ENCODE peak calls at places on chromosomes 12 and 14, in four cellular contexts. K is SK-N-SH, R is HFF-Myc, S is pancreas. E is an unnamed sample.

GRCh38 chr12:26867084-26867483 is 34.1 kb upstream of the ITPR2 start:
- DNase-seq in S (no peak), K (no peak), R (no peak), E (no peak)

GRCh38 chr14:89551955-89552354 is 134.9 kb upstream of the FOXN3 start:
- DNase-seq in S (no peak), R (no peak), K (no peak), E (no peak)

GRCh38 chr12:124443929-124444712 is 123.3 kb downstream of the NCOR2 start:
- DNase-seq in K (no peak), S (peak), R (no peak), E (no peak)

GRCh38 chr14:99562848-99563748 is 40.9 kb downstream of the CCDC85C start:
- DNase-seq in S (peak), R (no peak), K (peak), E (peak)

GRCh38 chr14:54864526-54864925 is 38.1 kb downstream of the GCH1 start:
- DNase-seq in K (no peak), R (no peak), S (no peak), E (no peak)

GRCh38 chr12:128818065-128819022 is 5.4 kb downstream of the SLC15A4 start:
- DNase-seq in S (no peak), K (no peak), R (no peak), E (peak)

GRCh38 chr12:12645485-12645884 is 33.8 kb downstream of the CREBL2 start:
- DNase-seq in R (peak), S (no peak), K (peak), E (no peak)

GRCh38 chr12:22313276-22313995 is 21.1 kb downstream of the ST8SIA1 start:
- DNase-seq in K (no peak), R (no peak), S (no peak), E (no peak)

GRCh38 chr12:25957898-25958253 is 606 bp upstream of the RASSF8 start:
- DNase-seq in R (peak), S (no peak), K (no peak), E (no peak)

GRCh38 chr12:20132818-20133217 is 235.5 kb upstream of the PDE3A start:
- DNase-seq in S (no peak), K (no peak), R (no peak), E (no peak)

GRCh38 chr14:61866932-61867920 is 105.0 kb downstream of the SNAPC1 start:
- DNase-seq in S (no peak), K (no peak), R (no peak), E (no peak)

GRCh38 chr12:98154850-98155249 is 360.5 kb upstream of the TMPO start:
- DNase-seq in K (peak), R (no peak), S (no peak), E (no peak)

GRCh38 chr12:111310076-111310870 is 58.6 kb downstream of the PHETA1 start:
- DNase-seq in S (no peak), K (no peak), R (no peak), E (no peak)

GRCh38 chr14:59190372-59190771 is 1.9 kb downstream of the DAAM1 start:
- DNase-seq in R (no peak), K (peak), S (no peak), E (no peak)

GRCh38 chr14:79602023-79602422 is 609.3 kb downstream of the DIO2 start:
- DNase-seq in K (no peak), S (no peak), R (no peak), E (no peak)

GRCh38 chr14:90850487-90850886 is 34.3 kb upstream of the TTC7B start:
- DNase-seq in R (no peak), S (no peak), K (no peak), E (peak)

GRCh38 chr12:68259318-68259940 is 6.0 kb upstream of the IL22 start:
- DNase-seq in S (no peak), R (no peak), K (no peak), E (peak)

GRCh38 chr12:114703060-114703493 is 19.1 kb upstream of the TBX3 start:
- DNase-seq in R (no peak), S (no peak), K (no peak), E (no peak)

GRCh38 chr12:120539303-120539702 is 5.1 kb downstream of the RNF10 start:
- DNase-seq in K (peak), R (no peak), S (no peak), E (no peak)

GRCh38 chr12:47078733-47079364 is 572 bp upstream of the PCED1B start:
- DNase-seq in S (peak), R (no peak), K (no peak), E (no peak)

GRCh38 chr12:130761537-130762318 is 45.6 kb upstream of the RIMBP2 start:
- DNase-seq in R (peak), K (peak), S (no peak), E (no peak)

GRCh38 chr12:18422849-18423248 is 161.5 kb downstream of the PIK3C2G start:
- DNase-seq in S (no peak), R (no peak), K (no peak), E (no peak)

GRCh38 chr12:92665496-92665895 is 37.3 kb upstream of the PLEKHG7 start:
- DNase-seq in R (no peak), K (no peak), S (no peak), E (no peak)

GRCh38 chr14:90510208-90510607 is 113.4 kb downstream of the CALM1 start:
- DNase-seq in R (no peak), S (peak), K (no peak), E (no peak)

GRCh38 chr12:102769323-102769916 is 147.6 kb downstream of the PAH start:
- DNase-seq in S (peak), K (peak), R (peak), E (no peak)

GRCh38 chr12:22990501-22990900 is 365.5 kb downstream of the ETNK1 start:
- DNase-seq in R (no peak), S (no peak), K (no peak), E (no peak)

GRCh38 chr12:94242871-94243270 is 94.5 kb downstream of the PLXNC1 start:
- DNase-seq in R (no peak), S (no peak), K (no peak), E (no peak)

GRCh38 chr12:617304-617915 is 45.8 kb downstream of the NINJ2 start:
- DNase-seq in S (no peak), K (no peak), R (no peak), E (no peak)

GRCh38 chr14:39474416-39474911 is 42.2 kb upstream of the FBXO33 start:
- DNase-seq in K (no peak), R (no peak), S (no peak), E (no peak)

GRCh38 chr12:3962661-3963483 is 89.7 kb upstream of the PARP11 start:
- DNase-seq in K (no peak), S (no peak), R (no peak), E (no peak)

GRCh38 chr14:55399912-55400311 is 11.7 kb downstream of the ATG14 start:
- DNase-seq in R (no peak), K (no peak), S (no peak), E (no peak)

GRCh38 chr12:77377622-77378021 is 312.3 kb upstream of the E2F7 start:
- DNase-seq in R (no peak), S (no peak), K (no peak), E (no peak)

DNA sequence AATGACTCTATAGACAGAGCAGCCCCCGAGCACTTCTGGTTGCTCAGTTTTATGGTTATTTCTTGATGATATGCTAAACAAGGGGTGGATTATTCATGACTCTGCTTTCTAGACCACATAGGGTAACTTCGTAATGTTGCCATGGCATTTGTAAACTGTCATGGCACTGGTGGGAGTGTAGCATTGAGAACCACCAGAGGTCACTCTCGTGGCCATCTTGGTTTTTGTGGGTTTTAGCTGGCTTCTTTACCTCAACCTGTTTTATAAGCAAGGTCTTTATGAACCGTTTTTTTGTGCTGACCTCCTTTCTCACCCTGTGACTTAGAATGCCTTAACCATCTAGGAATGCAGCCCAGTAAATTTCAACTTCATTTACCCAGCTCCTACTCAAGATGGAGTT is 1036.2 kb upstream of the FLRT2 start:
- DNase-seq in K (no peak), R (peak), S (no peak), E (no peak)
- TF ChIP-seq CTCF in K (peak), R (no peak), S (no peak), E (no peak)

GRCh38 chr12:101485015-101485414 is 9.9 kb downstream of the SPIC start:
- DNase-seq in R (no peak), S (no peak), K (no peak), E (no peak)

GRCh38 chr12:101491325-101491724 is 16.2 kb downstream of the SPIC start:
- DNase-seq in R (no peak), K (no peak), S (no peak), E (no peak)

DNA sequence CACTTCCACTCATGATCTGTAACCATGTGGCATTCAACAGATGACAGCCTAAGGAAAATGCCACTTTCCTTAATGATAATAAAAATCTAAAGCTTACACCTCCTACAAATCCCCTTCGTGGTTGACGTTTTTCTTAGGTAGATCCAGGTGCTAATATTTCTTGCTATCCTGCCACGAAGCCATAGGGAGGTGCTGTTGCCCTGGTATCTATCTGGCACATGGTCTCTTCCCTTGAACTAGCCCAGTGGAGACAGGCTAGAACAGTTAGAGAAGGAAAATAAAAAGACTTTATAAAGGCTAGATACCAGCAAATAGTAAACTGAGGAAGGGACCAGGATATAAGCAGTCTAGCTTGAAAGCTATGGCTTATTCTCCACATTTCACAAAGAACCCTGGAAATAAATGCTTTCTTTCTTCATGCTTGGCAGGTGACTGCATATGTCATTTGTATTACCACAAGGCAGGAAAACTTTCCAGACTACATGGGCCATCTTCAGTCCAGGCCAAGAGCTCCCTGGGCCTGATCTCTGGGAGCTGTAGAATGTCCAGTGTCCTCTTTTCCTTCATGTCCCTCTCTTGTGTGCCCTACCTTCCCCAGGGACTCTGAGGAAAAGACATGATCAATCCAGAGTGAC is 15.3 kb downstream of the SPIC start:
- DNase-seq in S (no peak), R (peak), K (no peak), E (no peak)
- TF ChIP-seq CTCF in S (no peak), R (peak), K (peak), E (peak)

GRCh38 chr14:64149921-64150320 is 144.2 kb downstream of the ESR2 start:
- DNase-seq in R (no peak), K (no peak), S (no peak), E (no peak)
- TF ChIP-seq CTCF in R (no peak), K (no peak), S (no peak), E (no peak)

GRCh38 chr12:6921996-6922935 is 5.5 kb upstream of the ATN1 start:
- DNase-seq in S (peak), R (no peak), K (no peak), E (no peak)
- TF ChIP-seq CTCF in S (no peak), R (no peak), K (no peak), E (no peak)

GRCh38 chr14:69661194-69661537 is 49.8 kb downstream of the SUSD6 start:
- DNase-seq in S (no peak), R (no peak), K (no peak), E (no peak)
- TF ChIP-seq CTCF in S (no peak), R (no peak), K (no peak), E (no peak)

DNA sequence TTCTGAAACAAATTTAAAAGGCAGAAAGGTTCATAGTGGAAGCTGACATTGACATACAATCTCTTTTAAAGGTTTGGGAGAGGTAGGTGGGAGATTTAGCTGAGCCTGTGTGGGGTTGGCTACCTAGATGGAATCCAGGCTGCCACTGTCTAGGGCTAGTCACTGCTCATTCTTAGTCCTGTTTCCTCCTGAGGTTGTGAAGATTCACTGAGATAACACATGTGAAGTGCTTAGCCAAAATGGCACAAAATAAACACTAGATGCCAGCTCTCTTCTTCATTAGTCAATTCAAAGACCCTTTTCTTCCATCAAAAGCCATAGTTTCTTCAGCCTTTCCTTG is 3.3 kb downstream of the MYF6 start:
- DNase-seq in K (no peak), R (no peak), S (no peak), E (no peak)
- TF ChIP-seq CTCF in K (no peak), R (no peak), S (no peak), E (no peak)

GRCh38 chr14:104724981-104725771 is 1.1 kb downstream of the ADSS1 start:
- DNase-seq in S (peak), K (peak), R (no peak), E (no peak)

GRCh38 chr14:104728631-104729030 is 4.6 kb downstream of the ADSS1 start:
- DNase-seq in S (peak), R (no peak), K (no peak), E (no peak)

GRCh38 chr14:104724407-104724980 is 465 bp downstream of the ADSS1 start:
- DNase-seq in R (no peak), S (peak), K (peak), E (no peak)

GRCh38 chr14:104725772-104726548 is 1.9 kb downstream of the ADSS1 start:
- DNase-seq in S (peak), K (no peak), R (no peak), E (no peak)

DNA sequence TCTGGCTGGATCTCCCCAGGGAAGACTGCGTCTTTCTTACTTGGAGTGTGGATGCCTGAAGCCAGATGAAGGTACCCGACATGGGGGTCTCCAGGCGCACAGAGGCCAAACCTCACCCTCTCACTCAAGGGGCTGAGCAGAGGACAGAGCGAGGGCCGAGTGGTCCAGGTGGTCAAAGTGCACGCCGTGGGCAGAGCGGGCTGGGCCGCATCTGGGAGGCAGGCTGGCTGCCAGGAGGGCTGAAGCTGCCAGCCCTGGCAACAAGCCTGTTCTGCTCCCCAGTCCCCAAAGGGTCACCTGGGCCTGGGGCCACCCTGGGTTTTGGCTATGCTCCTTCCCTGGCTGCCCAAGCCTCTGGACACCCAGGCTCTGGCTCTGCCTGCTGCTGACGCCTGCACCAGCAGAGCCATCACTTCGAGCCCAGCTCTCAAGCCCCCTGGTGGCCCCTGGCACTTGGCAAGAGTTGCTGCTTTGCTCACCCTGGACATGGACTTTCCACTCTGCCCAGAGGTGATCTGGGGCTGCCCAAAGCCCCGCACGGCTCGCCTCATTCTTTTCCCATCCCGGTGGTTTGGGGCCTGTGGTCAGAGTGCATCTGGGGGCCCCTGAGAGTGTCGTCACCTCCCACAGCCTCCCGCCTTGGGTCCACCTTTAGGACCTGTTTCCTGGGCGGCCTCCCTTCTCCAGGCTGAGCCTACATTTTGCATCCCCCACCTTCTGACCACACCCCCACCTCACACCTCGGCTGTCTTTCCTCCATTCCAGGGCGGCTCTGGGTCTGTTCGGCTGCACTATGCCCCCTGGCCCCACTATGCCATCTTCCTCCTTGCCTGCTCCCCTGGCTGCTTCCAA is 2.8 kb downstream of the ADSS1 start:
- DNase-seq in S (peak), R (no peak), K (no peak), E (no peak)
- TF ChIP-seq CTCF in S (no peak), R (no peak), K (peak), E (no peak)

E was measured in kidney epithelial cell.